ENCODE peak calls at places on chromosomes 16 and 17, in nine cellular contexts. G is esophagus squamous epithelium; S is uterus; W is lower lobe of right lung; M is HCT116; A is ascending aorta; V is upper lobe of right lung; Y is PC-3; H is CD8-positive, alpha-beta memory T cell. C is an unnamed sample. For H3K27me3, the result is how much of the 10 kb centered on the place peaks cover.

GRCh38 chr17:2084766-2085647 is 30.1 kb downstream of the HIC1 start:
- DNase-seq in G (no peak), S (peak), W (peak), M (no peak), A (no peak), V (no peak), Y (peak), H (no peak), C (no peak)

GRCh38 chr17:57090560-57091185 is 5.6 kb downstream of the AKAP1 start:
- DNase-seq in G (no peak), S (no peak), W (no peak), M (no peak), A (no peak), V (no peak), Y (no peak), H (no peak), C (no peak)

GRCh38 chr17:75344664-75345063 is 55.4 kb upstream of the SLC25A19 start:
- DNase-seq in G (no peak), S (no peak), W (no peak), M (no peak), A (no peak), V (no peak), Y (no peak), H (no peak), C (no peak)

GRCh38 chr16:84247341-84247740 is 7.5 kb upstream of the KCNG4 start:
- DNase-seq in G (no peak), S (no peak), W (no peak), M (no peak), A (no peak), V (no peak), Y (peak), H (no peak), C (no peak)

GRCh38 chr17:27635275-27635823 is 4.4 kb downstream of the LGALS9 start:
- DNase-seq in G (no peak), S (no peak), W (no peak), M (no peak), A (no peak), V (no peak), Y (no peak), H (no peak), C (peak)

GRCh38 chr17:32015245-32016013 is 8.2 kb downstream of the LRRC37B start:
- DNase-seq in G (no peak), S (no peak), W (no peak), M (no peak), A (no peak), V (no peak), Y (peak), H (no peak), C (peak)

GRCh38 chr16:3508736-3509135 is 7.9 kb downstream of the CLUAP1 start:
- DNase-seq in G (no peak), S (no peak), W (no peak), M (no peak), A (no peak), V (no peak), Y (no peak), H (no peak), C (no peak)

GRCh38 chr17:31902693-31903092 is 1.2 kb upstream of the UTP6 start:
- DNase-seq in G (no peak), S (no peak), W (no peak), M (no peak), A (no peak), V (no peak), Y (no peak), H (no peak), C (no peak)

GRCh38 chr17:7445011-7445927 is at the start of gene CHRNB1:
- DNase-seq in G (no peak), S (peak), W (peak), M (peak), A (peak), V (peak), Y (no peak), H (peak), C (peak)

GRCh38 chr16:56255904-56256303 is 64.6 kb downstream of the GNAO1 start:
- DNase-seq in G (no peak), S (no peak), W (no peak), M (no peak), A (no peak), V (no peak), Y (no peak), H (no peak), C (no peak)

GRCh38 chr17:1494736-1495253 is 2.3 kb upstream of the MYO1C start:
- DNase-seq in G (no peak), S (no peak), W (no peak), M (no peak), A (no peak), V (no peak), Y (no peak), H (no peak), C (no peak)

GRCh38 chr17:58387834-58388233 is 29.5 kb downstream of the RNF43 start:
- DNase-seq in G (no peak), S (no peak), W (no peak), M (peak), A (no peak), V (no peak), Y (peak), H (no peak), C (no peak)

GRCh38 chr17:40251576-40251975 is 32.5 kb downstream of the WIPF2 start:
- DNase-seq in G (no peak), S (peak), W (no peak), M (peak), A (no peak), V (no peak), Y (peak), H (no peak), C (no peak)

GRCh38 chr17:8110456-8110804 is 7.9 kb downstream of the ALOXE3 start:
- DNase-seq in G (no peak), S (no peak), W (no peak), M (no peak), A (no peak), V (no peak), Y (no peak), H (no peak), C (no peak)

GRCh38 chr17:82049521-82049971 is 2.1 kb downstream of the RFNG start:
- DNase-seq in G (no peak), S (no peak), W (no peak), M (no peak), A (no peak), V (no peak), Y (no peak), H (no peak), C (peak)

GRCh38 chr17:5027921-5028320 is 7.3 kb downstream of the SLC52A1 start:
- DNase-seq in G (no peak), S (no peak), W (no peak), M (no peak), A (no peak), V (no peak), Y (no peak), H (no peak), C (no peak)

GRCh38 chr17:7781467-7781866 is 52.5 kb upstream of the KDM6B start:
- DNase-seq in G (no peak), S (no peak), W (no peak), M (no peak), A (no peak), V (no peak), Y (no peak), H (no peak), C (no peak)

GRCh38 chr17:81712468-81713003 is 452 bp downstream of the SLC25A10 start:
- DNase-seq in G (no peak), S (peak), W (no peak), M (no peak), A (no peak), V (no peak), Y (peak), H (no peak), C (no peak)

GRCh38 chr17:74512624-74513084 is 18.6 kb downstream of the CD300LB start:
- DNase-seq in G (no peak), S (no peak), W (no peak), M (no peak), A (peak), V (no peak), Y (peak), H (no peak), C (no peak)

GRCh38 chr17:4297351-4297750 is 33.6 kb upstream of the ANKFY1 start:
- DNase-seq in G (no peak), S (no peak), W (no peak), M (no peak), A (no peak), V (no peak), Y (no peak), H (no peak), C (no peak)

GRCh38 chr16:86899757-86900156 is 321.4 kb downstream of the FOXL1 start:
- DNase-seq in G (no peak), S (no peak), W (no peak), M (no peak), A (no peak), V (no peak), Y (peak), H (no peak), C (no peak)

GRCh38 chr17:73357318-73357717 is 45.5 kb upstream of the CDC42EP4 start:
- DNase-seq in G (no peak), S (no peak), W (no peak), M (no peak), A (no peak), V (no peak), Y (no peak), H (no peak), C (no peak)

GRCh38 chr16:22912654-22913053 is 98.7 kb downstream of the HS3ST2 start:
- DNase-seq in G (no peak), S (no peak), W (no peak), M (no peak), A (no peak), V (no peak), Y (no peak), H (no peak), C (no peak)
- H3K27me3 ChIP-seq in G (under half), S (under half), W (under half), M (half or more), A (under half), V (under half), Y (under half), H (under half), C (under half)

GRCh38 chr17:52660692-52661091 is 502.2 kb upstream of the CA10 start:
- DNase-seq in G (no peak), S (no peak), W (no peak), M (no peak), A (no peak), V (no peak), Y (no peak), H (no peak), C (no peak)
- H3K27me3 ChIP-seq in G (under half), S (under half), W (under half), M (under half), A (under half), V (under half), Y (under half), H (under half), C (under half)

GRCh38 chr17:63151981-63152523 is 186.0 kb downstream of the TANC2 start:
- DNase-seq in G (no peak), S (no peak), W (no peak), M (no peak), A (no peak), V (no peak), Y (no peak), H (no peak), C (no peak)
- H3K27me3 ChIP-seq in G (under half), S (under half), W (under half), M (under half), A (under half), V (under half), Y (under half), H (under half), C (under half)

DNA sequence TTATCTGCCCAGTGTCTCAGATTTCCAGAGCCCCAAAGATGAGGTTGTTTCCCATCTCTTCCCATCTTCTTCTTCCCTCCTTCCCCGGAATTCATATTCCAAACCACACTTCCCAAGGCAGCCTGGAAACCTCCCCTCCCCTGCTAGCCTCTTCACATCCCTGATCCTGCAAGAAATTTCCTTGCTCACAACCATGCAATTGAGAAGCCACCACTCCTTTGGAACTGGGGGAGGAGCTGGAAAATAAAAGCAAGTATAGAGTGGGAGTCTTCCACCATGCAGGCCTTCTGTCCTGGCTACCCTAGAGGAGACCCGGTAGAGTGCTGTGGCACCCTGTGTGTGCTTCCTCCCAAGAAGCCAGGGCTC is 15.5 kb upstream of the HOXB2 start:
- DNase-seq in G (no peak), S (no peak), W (no peak), M (no peak), A (no peak), V (no peak), Y (no peak), H (no peak), C (no peak)
- H3K27me3 ChIP-seq in G (under half), S (under half), W (under half), M (under half), A (under half), V (under half), Y (under half), H (under half), C (half or more)

GRCh38 chr16:85816159-85816558 is 16.7 kb downstream of the COX4I1 start:
- DNase-seq in G (no peak), S (no peak), W (peak), M (no peak), A (no peak), V (peak), Y (no peak), H (no peak), C (no peak)
- H3K27me3 ChIP-seq in G (under half), S (under half), W (under half), M (under half), A (under half), V (under half), Y (under half), H (under half), C (under half)

GRCh38 chr16:49281481-49281842 is at the start of gene CBLN1:
- DNase-seq in G (no peak), S (no peak), W (no peak), M (no peak), A (no peak), V (no peak), Y (no peak), H (no peak), C (no peak)

GRCh38 chr16:49278944-49279725 is 2.5 kb downstream of the CBLN1 start:
- DNase-seq in G (no peak), S (no peak), W (no peak), M (no peak), A (no peak), V (no peak), Y (no peak), H (no peak), C (no peak)

GRCh38 chr16:49280022-49280741 is 1.5 kb downstream of the CBLN1 start:
- DNase-seq in G (no peak), S (no peak), W (no peak), M (no peak), A (no peak), V (no peak), Y (no peak), H (no peak), C (no peak)

GRCh38 chr16:49281843-49282642 is 405 bp upstream of the CBLN1 start:
- DNase-seq in G (no peak), S (peak), W (peak), M (no peak), A (no peak), V (peak), Y (peak), H (no peak), C (peak)

DNA sequence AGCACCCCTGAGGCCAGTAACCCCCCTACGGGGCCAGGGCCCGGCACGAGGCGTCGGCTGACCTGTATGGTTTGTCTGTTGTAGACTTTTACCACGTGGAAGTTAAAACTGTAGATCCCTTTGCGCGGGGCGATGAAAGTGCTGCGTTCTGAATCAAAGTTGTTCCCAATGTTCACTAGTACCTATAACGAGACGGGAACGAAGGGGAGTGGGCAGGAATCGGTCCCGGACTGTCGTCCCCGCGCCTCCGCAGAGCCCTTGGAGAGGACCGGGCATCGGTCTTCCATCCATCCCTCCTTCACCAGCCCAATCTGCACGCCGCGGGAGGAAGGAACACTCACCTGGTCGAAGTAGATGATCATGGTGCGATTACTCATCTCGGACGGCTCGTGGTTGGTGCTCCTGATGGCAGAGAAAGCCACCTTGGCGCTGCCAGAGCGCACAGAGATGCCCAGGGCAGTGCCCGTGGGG is 742 bp downstream of the CBLN1 start:
- DNase-seq in G (no peak), S (no peak), W (no peak), M (no peak), A (no peak), V (no peak), Y (no peak), H (no peak), C (no peak)
- H3K27me3 ChIP-seq in G (under half), S (half or more), W (half or more), M (under half), A (under half), V (half or more), Y (half or more), H (under half), C (half or more)

DNA sequence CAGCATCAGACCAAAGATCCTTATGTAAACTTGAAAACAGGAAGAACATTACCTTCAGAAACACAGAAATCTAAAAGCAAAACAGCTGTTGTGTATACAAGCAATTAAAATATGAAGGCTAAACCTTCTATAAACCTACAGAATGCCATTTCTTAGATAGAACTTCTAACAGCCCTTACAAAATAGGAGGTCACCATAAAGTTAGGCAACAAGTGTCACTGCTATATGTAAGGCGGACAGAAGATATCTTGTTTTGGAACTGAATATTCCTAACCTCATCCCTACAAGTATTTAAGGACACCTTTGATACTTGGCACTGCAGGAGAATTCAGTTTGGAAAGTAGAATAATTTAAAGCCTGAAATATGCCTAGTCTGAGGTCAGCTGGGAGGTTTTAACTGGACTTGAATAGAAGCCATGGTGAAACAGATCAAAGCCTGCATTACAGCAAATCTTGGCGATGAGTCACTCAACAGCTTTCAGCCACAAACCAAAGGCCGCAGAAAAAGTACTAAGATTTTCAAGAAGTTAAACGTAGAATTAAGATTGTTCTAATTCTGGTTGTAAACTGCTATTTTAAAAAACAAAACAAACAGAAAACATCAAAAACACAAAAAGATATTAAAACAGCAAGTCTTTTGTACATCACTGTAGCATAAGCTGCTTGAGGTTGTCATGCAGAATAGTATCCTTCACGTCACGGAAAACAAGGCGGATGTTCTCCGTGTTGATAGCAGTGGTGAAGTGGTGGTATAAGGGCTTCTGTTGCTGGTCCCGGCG is 42.7 kb downstream of the GNA13 start:
- DNase-seq in G (no peak), S (no peak), W (no peak), M (peak), A (no peak), V (no peak), Y (peak), H (no peak), C (no peak)
- H3K27me3 ChIP-seq in G (under half), S (under half), W (under half), M (under half), A (under half), V (under half), Y (under half), H (under half), C (under half)